ENCODE peak calls at places on chromosomes 7 and 10, in eight cellular contexts. M is bronchial epithelial cell; K is psoas muscle; O is K562; W is cardiac muscle cell; L is prostate gland; U is CD8-positive, alpha-beta memory T cell; C is thoracic aorta. I is an unnamed sample. For H3K27me3, the result is how much of the 10 kb centered on the place peaks cover.

GRCh38 chr10:12409613-12410012 is 60.3 kb downstream of the CAMK1D start:
- DNase-seq in O (no peak), K (no peak), W (no peak), U (no peak), M (no peak), L (no peak), C (no peak), I (no peak)

GRCh38 chr10:131816941-131817700 is 83.7 kb upstream of the PPP2R2D start:
- DNase-seq in K (no peak), U (no peak), C (no peak), M (no peak), O (no peak), W (no peak), L (no peak), I (no peak)

GRCh38 chr10:70164179-70164578 is 6.1 kb downstream of the SAR1A start:
- DNase-seq in C (no peak), L (no peak), M (no peak), U (no peak), K (no peak), W (no peak), O (no peak), I (no peak)

GRCh38 chr7:83866587-83866986 is 217.6 kb upstream of the SEMA3E start:
- DNase-seq in M (no peak), K (no peak), L (no peak), U (no peak), W (no peak), O (no peak), C (no peak), I (no peak)

GRCh38 chr10:69636626-69637550 is 6.8 kb downstream of the FAM241B start:
- DNase-seq in C (no peak), L (peak), M (peak), O (no peak), K (no peak), W (no peak), U (peak), I (no peak)

GRCh38 chr7:43170571-43170970 is 58.1 kb downstream of the HECW1 start:
- DNase-seq in O (no peak), W (no peak), K (no peak), U (no peak), M (no peak), C (no peak), L (no peak), I (no peak)

GRCh38 chr10:128494665-128495064 is 368.4 kb upstream of the MKI67 start:
- DNase-seq in C (no peak), M (no peak), K (no peak), U (no peak), L (no peak), O (peak), W (no peak), I (no peak)

GRCh38 chr10:103775786-103776185 is 79.6 kb downstream of the SH3PXD2A start:
- DNase-seq in M (no peak), C (no peak), K (no peak), W (no peak), U (no peak), L (no peak), O (no peak), I (no peak)

GRCh38 chr7:95772771-95773581 is 622 bp downstream of the DYNC1I1 start:
- DNase-seq in W (peak), U (no peak), C (peak), K (peak), O (no peak), M (peak), L (peak), I (peak)

GRCh38 chr7:114879554-114879953 is 42.3 kb upstream of the MDFIC start:
- DNase-seq in L (no peak), C (no peak), U (no peak), O (no peak), K (no peak), W (no peak), M (no peak), I (no peak)

GRCh38 chr7:43645699-43646226 is 62.9 kb downstream of the STK17A start:
- DNase-seq in O (no peak), L (no peak), W (no peak), U (no peak), C (no peak), K (no peak), M (no peak), I (no peak)

GRCh38 chr7:17774248-17774647 is 166.0 kb downstream of the SNX13 start:
- DNase-seq in W (peak), O (no peak), U (no peak), K (no peak), L (no peak), C (no peak), M (peak), I (no peak)

GRCh38 chr10:131896403-131896802 is 4.4 kb upstream of the PPP2R2D start:
- DNase-seq in W (no peak), K (no peak), O (no peak), C (no peak), L (no peak), U (peak), M (no peak), I (no peak)

DNA sequence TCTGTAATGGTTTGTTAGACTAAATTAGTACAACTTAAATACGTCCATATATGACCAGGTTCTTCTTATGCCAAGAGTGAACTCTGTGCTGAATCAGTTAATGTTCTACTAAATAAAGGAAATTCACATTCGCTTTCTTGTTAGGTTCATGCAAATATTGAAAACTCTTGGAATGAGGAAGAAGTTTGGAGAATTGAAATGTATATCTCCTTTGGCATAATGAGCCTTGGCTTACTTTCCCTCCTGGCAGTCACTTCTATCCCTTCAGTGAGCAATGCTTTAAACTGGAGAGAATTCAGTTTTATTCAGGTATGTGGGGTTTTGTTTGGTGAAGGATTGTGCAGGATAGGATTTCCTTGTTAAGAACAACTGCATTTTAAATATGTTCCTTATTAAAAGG is 15.2 kb upstream of the CFAP69 start:
- DNase-seq in K (no peak), M (no peak), U (no peak), W (no peak), L (no peak), C (no peak), O (no peak), I (no peak)
- H3K4me3 ChIP-seq in K (no peak), M (no peak), U (no peak), W (no peak), L (no peak), C (no peak), O (no peak), I (no peak)

DNA sequence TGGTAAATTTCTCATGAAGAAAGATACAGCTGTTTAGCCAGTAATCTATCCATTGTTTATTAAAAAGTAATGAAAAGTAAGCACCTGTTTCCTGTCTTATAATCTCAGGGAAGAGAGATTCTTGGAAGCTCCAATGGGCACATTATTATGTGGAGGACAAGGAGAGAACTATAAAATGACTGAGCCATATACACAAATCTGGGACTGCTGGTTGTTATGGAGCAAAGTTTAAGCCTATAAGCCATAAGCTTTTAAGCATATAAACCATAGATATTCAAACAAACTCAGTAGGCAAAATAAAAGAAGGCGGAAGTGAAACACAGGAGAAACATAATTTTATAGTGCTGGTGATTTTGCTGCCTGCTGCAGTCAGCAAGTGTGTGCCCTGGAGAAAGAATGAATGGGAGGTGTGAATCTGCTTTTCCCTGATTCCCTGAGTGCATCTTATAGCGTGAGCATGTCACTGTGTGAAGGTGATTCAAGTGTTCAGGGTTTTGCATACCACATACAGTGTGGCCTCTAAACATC is 274.4 kb downstream of the KIF20B start:
- DNase-seq in L (no peak), M (no peak), W (no peak), O (no peak), K (no peak), U (no peak), C (no peak), I (peak)
- H3K27me3 ChIP-seq in L (under half), M (under half), W (under half), O (under half), K (under half), U (under half), C (under half), I (under half)

DNA sequence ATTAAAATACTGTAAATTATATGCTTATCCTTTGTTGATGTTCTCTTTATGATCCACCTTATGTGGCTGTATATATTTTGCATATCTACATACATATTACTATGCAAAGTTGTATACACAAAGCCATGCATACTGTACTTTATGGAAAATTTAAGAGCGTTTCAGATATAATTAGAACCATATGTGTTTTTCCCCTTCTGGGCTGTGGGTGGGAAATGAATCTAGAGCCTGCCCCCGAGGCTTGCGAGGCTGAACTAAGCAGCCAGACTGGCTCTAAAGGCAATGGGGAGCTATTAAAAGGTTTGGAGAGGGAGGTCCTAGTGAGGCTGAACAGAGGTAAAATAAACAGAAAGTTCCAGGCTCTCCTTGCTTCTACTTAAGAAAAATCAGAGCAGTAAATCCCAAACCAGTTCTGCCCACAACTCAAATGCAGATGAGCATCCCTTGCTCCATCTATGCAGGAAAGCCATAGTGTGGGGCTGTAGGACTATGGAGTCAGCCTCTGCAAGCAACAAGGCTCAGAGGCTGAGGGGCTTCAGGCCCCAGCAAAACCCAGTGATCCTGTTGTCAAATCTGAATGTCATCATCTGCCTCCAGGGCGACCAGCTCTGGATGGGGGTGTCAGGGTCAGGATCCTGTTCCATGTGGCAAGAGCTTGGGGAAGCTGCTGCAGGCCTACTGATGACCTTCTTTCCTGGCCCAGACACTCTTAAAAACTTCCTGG is 14.1 kb upstream of the DDIT4 start:
- DNase-seq in U (no peak), M (no peak), K (no peak), C (no peak), W (no peak), O (peak), L (peak), I (peak)
- H3K4me3 ChIP-seq in U (peak), M (no peak), K (peak), C (no peak), W (no peak), O (no peak), L (no peak), I (no peak)

DNA sequence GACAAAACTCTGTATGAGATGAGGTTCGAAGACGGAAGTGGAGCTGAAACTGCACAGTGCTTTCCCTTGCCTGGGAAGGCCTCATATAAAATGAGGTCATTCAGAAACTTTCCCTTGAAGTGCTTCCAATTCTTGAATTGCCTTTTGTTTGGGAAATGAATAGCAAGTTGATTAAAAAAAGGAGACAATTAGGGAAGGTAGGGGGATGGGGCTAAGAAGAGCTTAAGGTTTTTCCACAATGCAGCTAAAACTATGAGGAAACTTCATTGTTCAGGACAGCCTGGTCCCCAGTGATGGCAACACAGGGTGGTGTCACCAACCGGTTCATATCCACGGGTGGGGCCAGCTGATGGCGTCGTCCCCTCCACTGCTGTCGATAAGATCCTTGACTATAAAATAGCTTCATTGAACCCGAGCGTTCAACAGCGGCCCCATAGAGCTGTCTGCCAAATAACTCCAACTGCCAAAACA is 3.0 kb upstream of the CELF2 start:
- DNase-seq in L (no peak), O (no peak), M (no peak), W (no peak), U (no peak), C (no peak), K (no peak), I (no peak)
- H3K27me3 ChIP-seq in L (under half), O (under half), M (under half), W (under half), U (under half), C (under half), K (under half), I (under half)

DNA sequence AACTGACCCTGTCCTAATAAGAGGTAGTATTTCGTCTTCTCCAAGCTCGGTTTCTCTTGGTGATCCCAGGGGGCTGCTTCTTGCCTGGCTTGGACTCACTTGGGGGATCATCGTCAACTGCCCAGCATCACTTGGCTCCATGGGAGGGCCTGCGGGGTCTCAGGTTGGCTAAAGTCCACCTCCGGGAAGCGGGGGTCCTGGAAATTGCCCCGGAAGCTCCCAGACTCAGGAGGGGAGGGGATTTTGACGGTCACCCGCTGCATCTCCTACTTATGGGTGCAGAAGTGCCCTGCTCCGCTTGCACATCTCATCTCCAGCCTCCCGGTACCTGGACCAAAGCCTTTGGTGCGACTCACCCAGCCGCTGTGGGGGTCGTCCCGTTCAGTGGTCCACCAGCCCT is 18.7 kb downstream of the KCNK18 start:
- DNase-seq in C (no peak), W (no peak), K (no peak), L (no peak), O (no peak), U (no peak), M (no peak), I (no peak)
- H3K4me3 ChIP-seq in C (no peak), W (no peak), K (no peak), L (no peak), O (no peak), U (no peak), M (no peak), I (no peak)

DNA sequence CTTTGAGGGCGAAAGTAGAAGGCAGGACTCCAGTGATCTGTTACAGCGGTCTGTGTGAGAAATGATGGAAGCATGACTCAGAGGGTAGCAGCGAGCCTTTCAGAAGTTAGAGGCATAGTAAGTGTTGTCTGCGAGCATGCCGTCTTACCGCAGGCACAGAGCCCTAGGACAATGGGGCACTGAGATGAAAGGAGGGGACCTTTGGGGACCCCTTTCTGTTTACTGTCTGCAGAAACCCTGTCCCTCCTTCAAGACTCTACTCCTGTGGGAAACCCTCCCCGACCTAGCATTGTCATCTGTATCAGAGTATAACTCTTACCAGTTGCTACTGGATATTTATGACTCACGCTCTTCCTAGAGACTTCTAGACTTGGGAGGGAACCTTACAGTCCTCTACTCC is 87.2 kb upstream of the AGK start:
- DNase-seq in O (no peak), W (no peak), L (no peak), C (no peak), U (no peak), M (peak), K (no peak), I (no peak)
- H3K27me3 ChIP-seq in O (half or more), W (under half), L (under half), C (under half), U (under half), M (under half), K (under half), I (under half)

GRCh38 chr7:121313220-121313792 is 15.5 kb upstream of the WNT16 start:
- DNase-seq in O (no peak), L (no peak), M (peak), K (no peak), U (no peak), C (no peak), W (no peak), I (no peak)
- H3K4me3 ChIP-seq in O (no peak), L (no peak), M (no peak), K (no peak), U (no peak), C (no peak), W (no peak), I (no peak)

DNA sequence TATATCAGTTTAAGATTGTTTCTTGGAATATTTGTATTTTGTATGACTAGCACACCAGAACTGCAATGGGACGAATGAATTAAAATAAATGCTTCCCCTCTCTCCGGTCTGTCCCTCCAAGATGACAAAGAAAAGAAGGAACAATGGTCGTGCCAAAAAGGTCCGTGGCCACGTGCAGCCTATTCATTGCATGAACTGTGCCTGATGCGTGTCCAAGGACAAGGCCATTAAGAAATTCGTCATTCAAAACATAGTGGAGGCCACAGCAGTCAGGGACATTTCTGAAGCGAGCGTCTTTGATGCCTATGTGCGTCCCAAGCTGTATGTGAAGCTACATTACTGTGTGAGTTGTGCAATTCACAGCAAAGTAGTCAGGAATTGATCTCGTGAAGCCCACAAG is 17.2 kb upstream of the PAPSS2 start:
- DNase-seq in M (no peak), L (no peak), W (no peak), O (no peak), K (no peak), U (no peak), C (no peak), I (no peak)
- H3K27me3 ChIP-seq in M (under half), L (under half), W (under half), O (under half), K (under half), U (under half), C (under half), I (under half)